ENCODE peak calls at places on chromosomes 12 and 14, in six cellular contexts. N is brain microvascular endothelial cell, O is suprapubic skin, A is left ventricle myocardium inferior, S is tibial artery, Q is K562. E is an unnamed sample. For H3K36me3, the result is how much of the 10 kb centered on the place peaks cover.

GRCh38 chr12:57909611-57910010 is 31.8 kb upstream of the ATP23 start:
- DNase-seq in N (no peak), O (no peak), A (no peak), S (no peak), Q (no peak), E (no peak)

GRCh38 chr14:35121026-35121886 is 534 bp downstream of the PPP2R3C start:
- DNase-seq in N (peak), O (no peak), A (peak), S (no peak), Q (no peak), E (no peak)

GRCh38 chr12:80472912-80473500 is 29.0 kb downstream of the PTPRQ start:
- DNase-seq in N (peak), O (no peak), A (no peak), S (no peak), Q (no peak), E (peak)

GRCh38 chr12:1256991-1257390 is 266.0 kb downstream of the ERC1 start:
- DNase-seq in N (no peak), O (no peak), A (no peak), S (no peak), Q (no peak), E (no peak)

GRCh38 chr14:88599761-88600439 is 37.1 kb downstream of the ZC3H14 start:
- DNase-seq in N (no peak), O (no peak), A (no peak), S (no peak), Q (no peak), E (no peak)

GRCh38 chr12:116959845-116960514 is 49.2 kb downstream of the FBXW8 start:
- DNase-seq in N (no peak), O (no peak), A (no peak), S (no peak), Q (no peak), E (no peak)

GRCh38 chr12:69688021-69688420 is 11.1 kb downstream of the BEST3 start:
- DNase-seq in N (peak), O (no peak), A (no peak), S (no peak), Q (no peak), E (peak)

GRCh38 chr12:107875772-107876171 is 101.3 kb downstream of the ASCL4 start:
- DNase-seq in N (no peak), O (no peak), A (no peak), S (no peak), Q (no peak), E (no peak)

GRCh38 chr14:100529561-100530031 is 57.6 kb downstream of the BEGAIN start:
- DNase-seq in N (no peak), O (peak), A (peak), S (peak), Q (no peak), E (no peak)

GRCh38 chr12:10722502-10722904 is 620 bp downstream of the YBX3 start:
- DNase-seq in N (peak), O (no peak), A (peak), S (peak), Q (peak), E (peak)
- TF ChIP-seq CTCF in N (peak), O (peak), A (peak), S (peak), Q (no peak), E (peak)

GRCh38 chr14:93231129-93231979 is 24.3 kb downstream of the UBR7 start:
- DNase-seq in N (peak), O (no peak), A (peak), S (no peak), Q (no peak), E (peak)
- H3K4me3 ChIP-seq in N (peak), O (peak), A (peak), S (peak), Q (no peak), E (peak)

DNA sequence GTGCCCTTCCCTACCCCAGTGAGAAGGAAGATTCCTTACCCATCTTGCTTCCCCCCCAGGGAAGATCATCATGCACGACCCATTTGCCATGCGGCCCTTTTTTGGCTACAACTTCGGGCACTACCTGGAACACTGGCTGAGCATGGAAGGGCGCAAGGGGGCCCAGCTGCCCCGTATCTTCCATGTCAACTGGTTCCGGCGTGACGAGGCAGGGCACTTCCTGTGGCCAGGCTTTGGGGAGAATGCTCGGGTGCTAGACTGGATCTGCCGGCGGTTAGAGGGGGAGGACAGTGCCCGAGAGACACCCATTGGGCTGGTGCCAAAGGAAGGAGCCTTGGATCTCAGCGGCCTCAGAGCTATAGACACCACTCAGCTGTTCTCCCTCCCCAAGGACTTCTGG is 9.3 kb downstream of the PCK2 start:
- DNase-seq in N (no peak), O (no peak), A (no peak), S (no peak), Q (no peak), E (no peak)
- H3K36me3 ChIP-seq in N (under half), O (under half), A (under half), S (under half), Q (under half), E (under half)

DNA sequence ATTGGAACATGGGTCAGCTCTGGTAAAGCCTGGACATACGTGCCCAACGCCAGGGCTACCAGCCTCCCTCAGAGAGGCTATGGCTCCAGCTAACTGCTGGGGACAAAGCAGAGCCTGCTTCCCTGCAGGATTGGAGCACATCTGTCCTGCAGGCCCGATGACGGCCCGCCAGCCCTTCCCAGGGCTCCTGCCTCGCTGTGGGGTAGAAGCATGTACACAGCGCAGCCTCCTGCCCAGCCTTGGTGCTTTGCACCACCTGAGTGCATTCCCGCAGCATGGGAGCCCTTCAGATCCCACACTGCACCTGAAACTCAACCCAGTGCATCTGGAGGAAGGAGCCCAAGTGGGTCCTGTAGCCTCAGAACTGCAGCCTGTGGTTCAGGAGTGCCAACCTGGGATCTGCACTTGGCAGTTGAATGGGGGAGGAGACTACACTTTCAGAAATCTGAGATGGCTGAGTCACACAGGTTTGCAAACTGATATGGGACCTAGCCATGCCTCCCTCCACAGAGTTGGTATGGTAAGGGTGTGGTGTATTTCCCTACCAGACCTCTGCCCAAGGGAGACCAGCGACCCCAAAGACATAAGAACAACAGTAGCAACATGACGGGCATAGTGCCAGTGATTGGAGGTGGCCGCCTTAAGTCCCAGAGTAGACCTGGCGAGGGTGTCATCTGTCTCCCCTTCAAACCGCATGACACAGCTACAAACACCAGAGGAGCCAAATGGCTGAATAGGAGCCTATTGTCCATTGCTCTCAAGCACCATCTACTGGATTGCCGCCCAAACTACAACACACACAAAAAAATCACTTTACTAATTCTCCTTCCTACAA is 273.9 kb upstream of the MIS18BP1 start:
- DNase-seq in N (peak), O (no peak), A (no peak), S (no peak), Q (no peak), E (peak)
- TF ChIP-seq CTCF in N (peak), O (no peak), A (peak), S (no peak), Q (peak), E (peak)

GRCh38 chr12:104858611-104859010 is 99.5 kb downstream of the SLC41A2 start:
- DNase-seq in N (no peak), O (no peak), A (no peak), S (no peak), Q (no peak), E (no peak)
- H3K4me3 ChIP-seq in N (no peak), O (no peak), A (no peak), S (no peak), Q (no peak), E (no peak)

E was measured in bronchial epithelial cell.